ENCODE peak calls at places on chromosomes 1 and 21, in five cellular contexts. E, H, O, C and G are unnamed samples.

GRCh38 chr1:14897997-14898645 is 255.4 kb upstream of the TMEM51 start:
- DNase-seq in H (no peak), E (no peak), O (no peak), C (no peak), G (no peak)

GRCh38 chr1:32250893-32251716 is at the start of gene LCK:
- DNase-seq in H (no peak), C (no peak), O (no peak), E (no peak), G (no peak)

GRCh38 chr1:243917863-243918565 is 68.0 kb upstream of the AKT3 start:
- DNase-seq in H (no peak), E (no peak), C (no peak), O (no peak), G (no peak)

GRCh38 chr1:119132179-119132578 is 8.3 kb downstream of the WARS2 start:
- DNase-seq in H (no peak), O (no peak), E (no peak), C (no peak), G (no peak)

GRCh38 chr21:39714331-39714730 is 30.7 kb upstream of the IGSF5 start:
- DNase-seq in O (no peak), C (no peak), H (no peak), E (no peak), G (no peak)

GRCh38 chr1:202623075-202623474 is 87.2 kb downstream of the SYT2 start:
- DNase-seq in O (peak; percentile 66), H (peak; percentile 79), C (no peak), E (no peak), G (no peak)

GRCh38 chr1:95118019-95118499 is 904 bp downstream of the TLCD4 start:
- DNase-seq in H (peak; percentile 54), C (no peak), E (peak; percentile 62), O (no peak), G (no peak)

GRCh38 chr21:28822882-28823335 is 169.8 kb downstream of the LTN1 start:
- DNase-seq in O (no peak), H (no peak), C (no peak), E (no peak), G (no peak)

GRCh38 chr21:35371217-35371616 is 322.1 kb upstream of the RUNX1 start:
- DNase-seq in C (no peak), E (no peak), H (no peak), O (no peak), G (no peak)

GRCh38 chr21:31892686-31893085 is 19.9 kb downstream of the HUNK start:
- DNase-seq in E (no peak), O (no peak), C (no peak), H (no peak), G (no peak)

GRCh38 chr1:1203561-1204424 is 2.6 kb downstream of the TNFRSF18 start:
- DNase-seq in C (no peak), O (peak; percentile 61), E (no peak), H (no peak), G (no peak)

GRCh38 chr1:30345525-30346145 is 377.8 kb downstream of the MATN1 start:
- DNase-seq in C (no peak), H (no peak), E (no peak), O (no peak), G (peak; percentile 0)

GRCh38 chr1:25586181-25586588 is 30.4 kb upstream of the MAN1C1 start:
- DNase-seq in H (no peak), O (no peak), E (no peak), C (no peak), G (no peak)

GRCh38 chr1:40582121-40582520 is 50.7 kb downstream of the ZNF684 start:
- DNase-seq in C (no peak), E (no peak), H (no peak), O (no peak), G (no peak)

GRCh38 chr1:26496881-26497280 is 24.6 kb downstream of the HMGN2 start:
- DNase-seq in C (no peak), O (no peak), E (no peak), H (no peak), G (no peak)

GRCh38 chr1:31033573-31033972 is 31.9 kb downstream of the PUM1 start:
- DNase-seq in H (no peak), E (no peak), C (no peak), O (no peak), G (no peak)

DNA sequence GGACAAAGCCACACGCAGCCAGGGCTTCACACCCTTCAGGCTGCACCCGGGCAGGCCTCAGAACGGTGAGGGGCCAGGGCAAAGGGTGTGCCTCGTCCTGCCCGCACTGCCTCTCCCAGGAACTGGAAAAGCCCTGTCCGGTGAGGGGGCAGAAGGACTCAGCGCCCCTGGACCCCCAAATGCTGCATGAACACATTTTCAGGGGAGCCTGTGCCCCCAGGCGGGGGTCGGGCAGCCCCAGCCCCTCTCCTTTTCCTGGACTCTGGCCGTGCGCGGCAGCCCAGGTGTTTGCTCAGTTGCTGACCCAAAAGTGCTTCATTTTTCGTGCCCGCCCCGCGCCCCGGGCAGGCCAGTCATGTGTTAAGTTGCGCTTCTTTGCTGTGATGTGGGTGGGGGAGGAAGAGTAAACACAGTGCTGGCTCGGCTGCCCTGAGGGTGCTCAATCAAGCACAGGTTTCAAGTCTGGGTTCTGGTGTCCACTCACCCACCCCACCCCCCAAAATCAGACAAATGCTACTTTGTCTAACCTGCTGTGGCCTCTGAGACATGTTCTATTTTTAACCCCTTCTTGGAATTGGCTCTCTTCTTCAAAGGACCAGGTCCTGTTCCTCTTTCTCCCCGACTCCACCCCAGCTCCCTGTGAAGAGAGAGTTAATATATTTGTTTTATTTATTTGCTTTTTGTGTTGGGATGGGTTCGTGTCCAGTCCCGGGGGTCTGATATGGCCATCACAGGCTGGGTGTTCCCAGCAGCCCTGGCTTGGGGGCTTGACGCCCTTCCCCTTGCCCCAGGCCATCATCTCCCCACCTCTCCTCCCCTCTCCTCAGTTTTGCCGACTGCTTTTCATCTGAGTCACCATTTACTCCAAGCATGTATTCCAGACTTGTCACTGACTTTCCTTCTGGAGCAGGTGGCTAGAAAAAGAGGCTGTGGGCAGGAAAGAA is 8.1 kb downstream of the PSRC1 start:
- DNase-seq in C (peak; percentile 76), H (peak; percentile 92), E (peak; percentile 72), O (no peak), G (no peak)
- TF ChIP-seq POLR2A in C (no peak), H (no peak), E (no peak), O (no peak), G (no peak)

GRCh38 chr1:96187027-96187426 is 534.6 kb upstream of the PTBP2 start:
- DNase-seq in O (no peak), E (no peak), C (no peak), H (no peak), G (no peak)
- TF ChIP-seq CTCF in O (no peak), E (no peak), C (no peak), H (no peak), G (no peak)

GRCh38 chr1:27772581-27772931 is 463 bp upstream of the STX12 start:
- DNase-seq in O (no peak), H (no peak), C (no peak), E (no peak), G (no peak)
- H3K27ac ChIP-seq in O (peak overlapping the region; percentile 97), H (peak overlapping the region; percentile 72), C (peak overlapping the region; percentile 75), E (peak overlapping the region; percentile 94), G (peak overlapping the region; percentile 85)

GRCh38 chr1:173406783-173407230 is 70.3 kb upstream of the PRDX6 start:
- DNase-seq in C (no peak), O (no peak), H (no peak), E (no peak), G (no peak)
- TF ChIP-seq POLR2A in C (no peak), O (no peak), H (no peak), E (no peak), G (no peak)

GRCh38 chr1:2821970-2822620 is 20.6 kb upstream of the TTC34 start:
- DNase-seq in O (peak; percentile 71), H (peak; percentile 77), E (no peak), C (peak; percentile 38), G (no peak)
- TF ChIP-seq CTCF in O (peak; percentile 57), H (peak; percentile 72), E (no peak), C (peak; percentile 46), G (no peak)

GRCh38 chr1:150976879-150977694 is 2.5 kb upstream of the CERS2 start:
- DNase-seq in H (peak; percentile 81), E (peak; percentile 88), O (peak; percentile 92), C (peak; percentile 96), G (no peak)
- H3K27ac ChIP-seq in H (no peak overlapping the region), E (peak overlapping the region; percentile 45), O (peak overlapping the region; percentile 74), C (peak overlapping the region; percentile 100), G (peak overlapping the region; percentile 64)

DNA sequence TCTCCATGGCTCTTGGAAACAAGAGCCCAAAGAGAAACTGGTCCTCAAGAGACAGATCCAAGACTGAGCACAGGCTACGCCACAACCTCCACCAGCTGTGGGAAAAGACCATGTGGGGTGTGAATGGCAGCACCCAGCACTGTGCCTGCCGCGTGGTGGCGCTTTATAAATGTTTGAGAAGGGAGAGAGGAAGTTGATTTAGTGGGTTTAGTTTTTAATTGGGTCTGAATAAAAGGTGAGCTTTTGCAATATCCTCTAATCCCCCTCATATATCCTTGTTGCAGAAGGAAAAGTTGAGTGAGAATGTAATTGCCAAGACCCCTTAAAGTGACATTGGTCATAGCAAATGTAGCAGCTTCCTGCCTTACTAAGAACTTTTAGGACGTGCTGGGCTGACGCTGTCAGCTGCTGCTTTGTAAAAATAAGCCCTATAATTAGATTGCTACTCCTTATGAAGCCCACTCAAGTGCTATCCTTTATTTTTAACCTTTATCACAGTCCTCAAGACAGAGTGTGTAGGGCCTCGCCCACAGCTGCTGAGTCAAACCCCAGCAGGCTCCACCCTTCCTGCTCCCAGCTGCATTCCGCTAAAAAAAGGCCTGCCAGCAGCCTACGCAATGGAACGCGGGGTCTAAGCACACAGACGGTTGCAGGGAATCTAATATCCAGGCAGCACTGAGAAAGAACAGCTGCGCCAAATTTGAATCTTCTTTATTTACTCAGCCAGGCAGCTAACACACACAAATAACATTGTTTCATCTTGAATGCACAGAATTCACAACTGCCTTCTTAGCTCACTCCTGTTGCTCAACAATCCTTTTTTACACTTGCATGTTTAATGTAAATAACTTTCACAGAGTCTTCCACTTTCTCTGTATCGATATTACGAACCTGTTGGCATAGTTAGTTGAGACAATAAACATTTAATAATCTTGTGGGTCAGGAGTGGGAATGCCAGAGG is 47.3 kb upstream of the PRDX6 start:
- DNase-seq in C (peak; percentile 46), O (peak; percentile 89), H (peak; percentile 92), E (peak; percentile 92), G (peak; percentile 91)
- TF ChIP-seq POLR2A in C (no peak), O (no peak), H (no peak), E (no peak), G (no peak)